ENCODE peak calls at places on chromosomes 5 and 9, in four cellular contexts. D is HL-60, U is K562, W is GM12878. C is an unnamed sample.

GRCh38 chr9:105930007-105930627 is 235.8 kb downstream of the TMEM38B start:
- DNase-seq in D (no peak), U (no peak), W (no peak), C (no peak)

GRCh38 chr9:74478606-74479005 is 18.5 kb upstream of the RORB start:
- DNase-seq in D (no peak), U (no peak), W (no peak), C (no peak)

GRCh38 chr9:131274674-131275331 is 1.5 kb downstream of the FAM78A start:
- DNase-seq in D (peak), U (peak), W (no peak), C (no peak)

GRCh38 chr9:128004011-128004604 is 23.3 kb upstream of the EEIG1 start:
- DNase-seq in D (no peak), U (peak), W (no peak), C (no peak)

GRCh38 chr5:132479073-132479811 is 11.3 kb downstream of the IRF1 start:
- DNase-seq in D (no peak), U (no peak), W (no peak), C (no peak)

GRCh38 chr9:117616436-117616835 is 87.8 kb upstream of the TLR4 start:
- DNase-seq in D (no peak), U (no peak), W (no peak), C (no peak)

GRCh38 chr9:136734837-136735496 is 7.8 kb downstream of the LCN10 start:
- DNase-seq in D (no peak), U (peak), W (no peak), C (no peak)

GRCh38 chr9:75289332-75289731 is 201.0 kb downstream of the OSTF1 start:
- DNase-seq in D (no peak), U (no peak), W (no peak), C (no peak)

GRCh38 chr9:123642291-123643278 is 286.6 kb downstream of the CRB2 start:
- DNase-seq in D (no peak), U (no peak), W (no peak), C (no peak)

GRCh38 chr5:142674438-142675210 is 11.3 kb downstream of the FGF1 start:
- DNase-seq in D (no peak), U (no peak), W (no peak), C (no peak)

GRCh38 chr9:130111805-130112204 is 58.1 kb downstream of the GPR107 start:
- DNase-seq in D (no peak), U (no peak), W (no peak), C (no peak)

DNA sequence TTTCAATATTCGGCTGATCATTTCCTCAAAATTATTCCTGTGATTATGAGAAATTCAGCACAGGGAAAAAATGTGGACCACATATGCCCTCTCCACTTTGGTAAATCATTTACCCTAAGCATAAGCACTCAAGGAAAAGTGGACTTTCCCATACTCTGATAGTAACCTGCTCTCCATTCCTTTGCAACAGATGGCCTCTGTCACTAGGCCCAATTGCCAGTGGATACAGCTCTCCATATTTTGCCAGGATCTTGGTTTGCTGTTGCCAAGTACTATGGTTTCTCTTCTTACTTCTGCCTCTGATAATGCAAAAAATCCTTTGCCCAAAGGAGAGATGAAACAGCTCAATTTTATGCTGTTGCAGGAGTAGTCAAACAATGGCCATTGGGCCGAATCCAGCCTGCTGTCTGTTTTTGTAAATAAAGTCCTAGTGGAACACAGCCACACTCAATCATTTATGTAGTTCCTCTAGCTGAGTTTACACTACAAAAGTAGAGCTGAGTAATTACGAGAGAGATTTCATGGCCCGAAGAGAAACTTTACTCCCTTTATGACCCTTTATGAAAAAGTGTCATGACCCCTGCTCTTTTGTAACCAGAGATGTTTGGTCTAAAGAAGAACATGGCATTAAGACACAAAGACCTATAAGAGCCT is 92.5 kb downstream of the HTR4 start:
- DNase-seq in D (no peak), U (no peak), W (no peak), C (no peak)
- TF ChIP-seq SPI1 in D (no peak), U (no peak), W (no peak), C (no peak)

DNA sequence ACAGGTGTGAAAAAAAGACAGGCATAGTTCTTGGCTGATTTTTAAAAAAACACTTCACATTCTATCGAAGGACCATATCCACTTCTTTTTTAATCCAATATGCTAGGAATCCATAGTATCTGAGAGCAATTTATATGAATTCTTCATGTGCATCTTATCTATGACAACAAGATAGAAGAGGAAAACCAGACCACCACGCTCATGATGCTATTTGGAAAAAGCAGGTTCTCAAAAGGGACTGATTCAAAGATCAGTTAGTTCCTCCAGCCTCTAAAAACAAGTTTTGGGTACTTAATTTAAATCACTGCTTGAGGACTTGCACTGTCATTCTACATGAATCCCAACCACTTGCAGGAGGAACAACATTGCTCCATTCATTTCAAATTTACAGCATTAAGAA is 6.3 kb downstream of the MEF2C start:
- DNase-seq in D (no peak), U (no peak), W (no peak), C (no peak)
- TF ChIP-seq SPI1 in D (no peak), U (no peak), W (no peak), C (no peak)

DNA sequence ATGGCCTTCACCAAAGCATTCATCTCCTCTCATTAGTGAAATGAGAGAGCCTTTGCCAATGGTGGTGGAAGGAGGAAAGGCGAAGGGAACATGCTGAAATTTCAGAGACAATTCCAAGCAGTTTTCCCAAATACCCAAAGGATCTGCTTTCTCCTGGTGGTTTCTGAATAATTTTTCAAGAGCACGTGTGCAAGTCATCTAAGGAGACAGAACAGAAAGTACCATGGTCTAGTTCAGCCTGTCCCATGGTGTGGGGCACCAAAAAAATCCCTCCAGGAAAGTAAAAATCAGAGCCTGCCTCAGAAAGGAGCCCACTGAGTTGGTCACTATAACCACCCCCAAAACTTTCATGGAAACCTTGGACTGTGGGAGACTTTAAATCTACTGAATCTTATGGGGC is 156.6 kb downstream of the PAPPA start:
- DNase-seq in D (no peak), U (no peak), W (no peak), C (no peak)
- TF ChIP-seq SPI1 in D (no peak), U (no peak), W (no peak), C (no peak)

DNA sequence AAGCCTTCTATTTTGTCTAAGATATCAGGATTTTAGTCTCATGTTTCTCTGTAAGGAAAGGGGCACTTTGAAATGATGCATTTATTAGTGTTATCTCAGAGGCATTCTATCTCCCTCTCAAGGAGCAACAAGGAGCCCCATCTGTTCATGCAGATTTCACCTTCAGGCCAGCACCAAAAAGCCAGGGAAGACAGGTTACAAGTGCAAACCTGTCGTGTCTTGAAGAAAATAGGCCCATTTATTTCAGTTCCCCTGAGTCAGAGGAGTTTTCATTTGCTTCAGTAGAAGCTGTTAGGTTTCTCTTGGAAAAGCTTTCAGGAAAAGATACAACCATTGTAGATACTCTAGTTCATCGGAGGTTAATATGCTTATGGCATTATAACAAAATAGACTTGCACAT is 97.2 kb downstream of the SPOCK1 start:
- DNase-seq in D (no peak), U (no peak), W (no peak), C (no peak)
- TF ChIP-seq SPI1 in D (no peak), U (no peak), W (no peak), C (no peak)

DNA sequence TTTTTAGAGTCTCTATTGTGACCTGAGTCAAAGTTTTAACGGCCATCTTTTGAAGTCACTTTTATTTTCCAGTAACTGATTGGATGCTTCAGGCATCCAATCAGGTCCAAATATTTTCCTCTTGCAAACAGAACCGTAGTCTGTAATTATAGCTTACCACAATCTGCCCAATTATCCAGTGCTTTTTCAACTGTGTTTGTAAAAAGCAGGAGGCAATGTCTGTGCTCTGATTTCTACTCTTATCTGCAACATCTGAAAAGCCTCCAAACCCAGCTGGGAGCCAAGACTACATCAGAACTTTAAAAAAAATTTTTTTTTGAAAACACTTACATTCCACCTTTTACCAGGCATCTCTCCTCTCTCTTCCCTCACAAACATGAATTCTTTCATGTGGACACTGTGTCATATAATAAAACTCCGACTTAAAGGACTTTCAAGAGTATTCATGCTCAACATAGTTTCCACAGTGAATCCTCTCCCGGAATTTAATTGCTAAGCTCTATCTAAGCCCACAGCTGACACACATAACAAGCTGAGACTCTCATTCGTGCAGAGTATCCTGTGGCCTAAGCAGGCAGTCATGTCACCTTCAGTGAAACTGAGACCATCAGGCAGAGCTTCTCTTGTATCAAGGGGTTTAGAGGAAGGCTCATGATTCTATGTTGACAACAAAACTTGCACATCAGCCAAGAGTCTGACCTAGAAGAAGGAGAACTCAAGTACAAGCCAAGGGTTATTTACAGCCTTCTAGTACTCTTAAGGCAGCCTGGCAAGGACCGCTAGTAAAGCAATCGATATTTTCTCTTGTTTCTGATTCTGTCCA is 272.7 kb downstream of the TLE1 start:
- DNase-seq in D (no peak), U (no peak), W (no peak), C (no peak)
- TF ChIP-seq SPI1 in D (no peak), U (no peak), W (no peak), C (no peak)

DNA sequence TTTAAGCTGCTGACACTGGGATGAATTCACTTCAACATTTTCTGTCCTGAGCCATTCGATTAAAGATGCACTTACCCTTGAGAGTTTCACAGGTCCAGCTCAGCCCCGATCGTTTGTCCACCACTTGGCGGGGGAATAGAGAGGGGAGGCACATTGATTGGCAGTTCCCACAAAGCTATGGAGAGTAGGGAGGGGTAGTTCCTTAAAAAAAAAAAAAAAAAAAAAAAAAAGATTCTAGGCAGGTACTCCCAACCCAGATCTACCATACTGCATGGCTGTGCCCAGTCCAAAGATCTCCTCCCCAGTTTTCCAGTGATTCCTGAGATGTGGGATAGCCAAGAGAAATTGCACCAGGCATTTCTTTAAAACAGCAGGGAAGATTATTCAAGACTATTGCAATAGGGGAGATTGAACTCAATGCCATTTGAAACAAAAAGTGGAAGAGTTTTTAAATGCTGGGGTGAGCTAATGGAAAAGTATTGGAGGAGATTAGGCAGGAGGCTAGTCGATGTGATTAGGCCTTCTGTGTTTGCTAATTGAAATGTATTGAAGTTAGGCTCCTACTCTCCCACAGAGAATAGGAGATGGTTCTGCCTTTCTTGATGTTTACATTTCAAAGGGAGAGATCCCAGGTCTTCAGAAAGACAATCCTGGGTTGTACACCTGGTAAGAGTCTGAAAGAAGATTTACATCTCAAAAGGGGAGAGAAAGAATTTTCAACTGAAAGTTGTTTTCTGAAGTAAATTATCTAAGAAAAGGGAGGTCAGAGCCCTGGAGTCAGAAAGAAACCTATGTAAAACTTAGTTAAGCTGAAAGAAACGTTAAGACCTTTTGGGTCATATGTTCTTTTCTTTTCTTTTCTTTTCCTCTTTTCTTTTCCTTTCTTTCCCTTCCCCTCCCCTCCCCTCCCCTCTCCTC is 2217.3 kb upstream of the WWC1 start:
- DNase-seq in D (no peak), U (no peak), W (no peak), C (no peak)
- TF ChIP-seq SPI1 in D (no peak), U (no peak), W (no peak), C (no peak)

GRCh38 chr5:64680289-64680688 is 10.0 kb upstream of the SHISAL2B start:
- DNase-seq in D (no peak), U (no peak), W (no peak), C (no peak)

GRCh38 chr5:64682608-64683007 is 7.7 kb upstream of the SHISAL2B start:
- DNase-seq in D (no peak), U (peak), W (no peak), C (no peak)

GRCh38 chr5:64678400-64678799 is 11.9 kb upstream of the SHISAL2B start:
- DNase-seq in D (no peak), U (no peak), W (no peak), C (no peak)
- TF ChIP-seq SPI1 in D (no peak), U (no peak), W (no peak), C (no peak)

C was measured in GM12891.